ENCODE peak calls at places on chromosomes 4 and X, in nine cellular contexts. T is activated CD4-positive, alpha-beta T cell treated with anti-CD3 and anti-CD28 coated beads for 36 hours; X is fibroblast of mammary gland; C is left ventricle myocardium inferior; W is heart left ventricle; R is heart right ventricle; Q is EH; D is amniotic stem cell; B is A549. I is an unnamed sample.

GRCh38 chrX:29787666-29788065 is 427.7 kb upstream of the MAGEB2 start:
- DNase-seq in T (no peak), X (no peak), C (no peak), W (no peak), R (no peak), Q (no peak), D (no peak), B (no peak), I (no peak)

GRCh38 chr4:119540249-119540648 is 88.4 kb downstream of the PDE5A start:
- DNase-seq in T (peak), X (no peak), C (no peak), W (no peak), R (no peak), Q (no peak), D (no peak), B (no peak), I (no peak)

GRCh38 chr4:19262467-19262866 is 989.2 kb upstream of the SLIT2 start:
- DNase-seq in T (no peak), X (peak), C (no peak), W (no peak), R (no peak), Q (no peak), D (no peak), B (no peak), I (no peak)

GRCh38 chr4:124583797-124584196 is 128.7 kb downstream of the ANKRD50 start:
- DNase-seq in T (no peak), X (no peak), C (no peak), W (no peak), R (no peak), Q (no peak), D (no peak), B (no peak), I (no peak)

GRCh38 chr4:102388636-102389035 is 43.4 kb upstream of the SLC39A8 start:
- DNase-seq in T (no peak), X (peak), C (no peak), W (no peak), R (no peak), Q (no peak), D (no peak), B (no peak), I (no peak)

GRCh38 chrX:19673334-19674040 is 158.2 kb upstream of the MAP3K15 start:
- DNase-seq in T (no peak), X (peak), C (peak), W (peak), R (peak), Q (peak), D (peak), B (peak), I (peak)

GRCh38 chr4:25367004-25367621 is 9.9 kb upstream of the ANAPC4 start:
- DNase-seq in T (no peak), X (peak), C (no peak), W (no peak), R (no peak), Q (peak), D (peak), B (no peak), I (peak)

GRCh38 chr4:77566148-77566547 is 39.5 kb upstream of the CXCL13 start:
- DNase-seq in T (no peak), X (no peak), C (no peak), W (no peak), R (no peak), Q (no peak), D (no peak), B (no peak), I (no peak)

GRCh38 chr4:38509551-38509950 is 154.4 kb upstream of the KLF3 start:
- DNase-seq in T (peak), X (no peak), C (no peak), W (no peak), R (no peak), Q (no peak), D (no peak), B (no peak), I (no peak)

GRCh38 chrX:134520860-134521390 is 61.0 kb downstream of the HPRT1 start:
- DNase-seq in T (no peak), X (peak), C (no peak), W (no peak), R (peak), Q (peak), D (peak), B (peak), I (peak)

GRCh38 chrX:129781134-129782014 is 1.6 kb downstream of the SASH3 start:
- DNase-seq in T (peak), X (no peak), C (no peak), W (peak), R (no peak), Q (no peak), D (no peak), B (no peak), I (no peak)

GRCh38 chr4:38160487-38161207 is 200.4 kb downstream of the PTTG2 start:
- DNase-seq in T (peak), X (peak), C (no peak), W (no peak), R (no peak), Q (peak), D (peak), B (peak), I (peak)

GRCh38 chrX:11558972-11559371 is 106.7 kb downstream of the ARHGAP6 start:
- DNase-seq in T (peak), X (no peak), C (no peak), W (no peak), R (no peak), Q (no peak), D (no peak), B (peak), I (peak)

GRCh38 chr4:145944886-145945285 is 6.3 kb upstream of the ZNF827 start:
- DNase-seq in T (no peak), X (no peak), C (no peak), W (no peak), R (no peak), Q (no peak), D (no peak), B (no peak), I (no peak)

GRCh38 chr4:135267148-135267878 is 1065.7 kb upstream of the PABPC4L start:
- DNase-seq in T (no peak), X (no peak), C (no peak), W (no peak), R (no peak), Q (peak), D (no peak), B (no peak), I (peak)

GRCh38 chr4:78065514-78066192 is 8.5 kb downstream of the FRAS1 start:
- DNase-seq in T (no peak), X (no peak), C (no peak), W (no peak), R (no peak), Q (peak), D (no peak), B (no peak), I (no peak)

GRCh38 chr4:8315343-8316250 is 46.0 kb downstream of the HTRA3 start:
- DNase-seq in T (no peak), X (peak), C (peak), W (peak), R (no peak), Q (peak), D (peak), B (peak), I (peak)

GRCh38 chr4:155107059-155107458 is 101.4 kb upstream of the NPY2R start:
- DNase-seq in T (no peak), X (no peak), C (no peak), W (no peak), R (no peak), Q (no peak), D (no peak), B (no peak), I (no peak)

GRCh38 chr4:8731364-8731763 is 138.8 kb downstream of the CPZ start:
- DNase-seq in T (no peak), X (no peak), C (no peak), W (no peak), R (no peak), Q (no peak), D (no peak), B (no peak), I (no peak)

GRCh38 chr4:175394213-175394612 is 417.9 kb downstream of the GPM6A start:
- DNase-seq in T (no peak), X (no peak), C (no peak), W (no peak), R (no peak), Q (no peak), D (no peak), B (no peak), I (no peak)

GRCh38 chr4:80201326-80202151 is 4.2 kb downstream of the PRDM8 start:
- DNase-seq in T (peak), X (peak), C (peak), W (peak), R (peak), Q (peak), D (no peak), B (no peak), I (peak)

GRCh38 chr4:174928575-174929253 is 10.6 kb downstream of the ADAM29 start:
- DNase-seq in T (no peak), X (no peak), C (no peak), W (no peak), R (no peak), Q (no peak), D (no peak), B (no peak), I (no peak)

GRCh38 chrX:9141496-9141895 is 107.6 kb upstream of the FAM9B start:
- DNase-seq in T (no peak), X (peak), C (no peak), W (no peak), R (no peak), Q (peak), D (no peak), B (no peak), I (peak)

GRCh38 chr4:22055954-22056353 is 107.4 kb upstream of the KCNIP4 start:
- DNase-seq in T (no peak), X (no peak), C (no peak), W (no peak), R (no peak), Q (no peak), D (no peak), B (no peak), I (no peak)

GRCh38 chr4:176840166-176840565 is 47.4 kb upstream of the VEGFC start:
- DNase-seq in T (no peak), X (no peak), C (no peak), W (no peak), R (no peak), Q (peak), D (no peak), B (no peak), I (peak)

GRCh38 chrX:39953879-39954278 is 143.9 kb downstream of the BCOR start:
- DNase-seq in T (no peak), X (peak), C (peak), W (peak), R (peak), Q (peak), D (peak), B (peak), I (peak)

I was measured in ELR.